ENCODE peak calls at places on chromosomes 11 and 22, in six cellular contexts. H is stomach; U is choroid plexus epithelial cell; V is HuH-7.5; P is left colon; B is stimulated activated CD8-positive, alpha-beta memory T cell treated with anti-CD3 and anti-CD28 coated beads, Interleukin-4, amount 100 ng/mL, for 4 hours. D is an unnamed sample.
A peak's percentile ranks its signal among the peaks of the same experiment; 100 is the strongest.

GRCh38 chr11:122681731-122682130 is 26.2 kb downstream of the UBASH3B start:
- DNase-seq in H (no peak), U (no peak), V (no peak), P (no peak), B (no peak), D (no peak)

GRCh38 chr11:111793863-111794262 is 27.7 kb upstream of the PPP2R1B start:
- DNase-seq in H (no peak), U (peak; percentile 50), V (no peak), P (no peak), B (no peak), D (no peak)

GRCh38 chr11:27107548-27107947 is 66.9 kb downstream of the BBOX1 start:
- DNase-seq in H (no peak), U (no peak), V (no peak), P (no peak), B (no peak), D (no peak)

GRCh38 chr11:20310596-20311394 is 52.7 kb upstream of the HTATIP2 start:
- DNase-seq in H (no peak), U (no peak), V (no peak), P (no peak), B (no peak), D (no peak)

GRCh38 chr22:47164514-47165337 is 402.3 kb downstream of the TBC1D22A start:
- DNase-seq in H (no peak), U (no peak), V (no peak), P (peak; percentile 14), B (no peak), D (peak; percentile 12)

GRCh38 chr11:8533332-8533731 is 60.7 kb downstream of the STK33 start:
- DNase-seq in H (no peak), U (no peak), V (no peak), P (no peak), B (no peak), D (no peak)

GRCh38 chr11:101327908-101328307 is 198.3 kb upstream of the PGR start:
- DNase-seq in H (no peak), U (peak; percentile 14), V (no peak), P (no peak), B (no peak), D (no peak)

GRCh38 chr11:131354251-131354701 is 16.1 kb upstream of the NTM start:
- DNase-seq in H (no peak), U (no peak), V (no peak), P (no peak), B (no peak), D (no peak)

GRCh38 chr11:133955945-133956421 is 785 bp downstream of the IGSF9B start:
- DNase-seq in H (no peak), U (no peak), V (no peak), P (no peak), B (no peak), D (no peak)

GRCh38 chr22:41781508-41781906 is 19.0 kb upstream of the CCDC134 start:
- DNase-seq in H (no peak), U (no peak), V (no peak), P (no peak), B (no peak), D (no peak)

GRCh38 chr11:20112291-20113146 is 47.8 kb downstream of the DBX1 start:
- DNase-seq in H (peak; percentile 79), U (peak; percentile 98), V (no peak), P (peak; percentile 82), B (no peak), D (peak; percentile 75)

GRCh38 chr11:69475141-69475865 is 6.2 kb upstream of the LINC01488 start:
- DNase-seq in H (no peak), U (no peak), V (no peak), P (no peak), B (no peak), D (no peak)

GRCh38 chr11:115802641-115803040 is 298.4 kb upstream of the CADM1 start:
- DNase-seq in H (no peak), U (no peak), V (no peak), P (no peak), B (no peak), D (no peak)

GRCh38 chr11:27392715-27393114 is 29.7 kb upstream of the CCDC34 start:
- DNase-seq in H (no peak), U (peak; percentile 88), V (no peak), P (no peak), B (no peak), D (no peak)

GRCh38 chr11:85779956-85780640 is 30.8 kb downstream of the SYTL2 start:
- DNase-seq in H (no peak), U (no peak), V (no peak), P (no peak), B (no peak), D (no peak)

GRCh38 chr22:29343313-29343805 is 27.9 kb upstream of the RASL10A start:
- DNase-seq in H (peak; percentile 71), U (peak; percentile 88), V (no peak), P (no peak), B (no peak), D (peak; percentile 74)

GRCh38 chr11:130761560-130762220 is 154.6 kb downstream of the SNX19 start:
- DNase-seq in H (no peak), U (peak; percentile 16), V (no peak), P (no peak), B (no peak), D (no peak)

GRCh38 chr11:9616042-9616640 is 42.7 kb downstream of the WEE1 start:
- DNase-seq in H (no peak), U (no peak), V (no peak), P (no peak), B (no peak), D (no peak)

GRCh38 chr11:72720047-72720446 is 32.2 kb downstream of the ARAP1 start:
- DNase-seq in H (no peak), U (no peak), V (no peak), P (no peak), B (no peak), D (no peak)

GRCh38 chr22:37379085-37379484 is 48.2 kb downstream of the ELFN2 start:
- DNase-seq in H (no peak), U (no peak), V (no peak), P (no peak), B (no peak), D (no peak)

GRCh38 chr11:1059759-1060158 is 14.9 kb upstream of the MUC2 start:
- DNase-seq in H (no peak), U (no peak), V (no peak), P (peak; percentile 24), B (no peak), D (no peak)

GRCh38 chr11:78809931-78810481 is 235.3 kb upstream of the NARS2 start:
- DNase-seq in H (no peak), U (no peak), V (no peak), P (no peak), B (no peak), D (no peak)

D was measured in breast epithelium.